ENCODE peak calls at places on chromosomes 7 and 10, in four cellular contexts. One of them, this sample, is unnamed.

GRCh38 chr7:2052657-2053048 is 180.1 kb downstream of the MAD1L1 start:
- DNase-seq in GM12878: no peak
- DNase-seq in K562: no peak
- DNase-seq in A549: no peak
- DNase-seq in this sample: no peak

GRCh38 chr10:77983384-77984341 is 45.7 kb downstream of the POLR3A start:
- DNase-seq in K562: no peak
- DNase-seq in GM12878: no peak
- DNase-seq in A549: no peak
- DNase-seq in this sample: peak

GRCh38 chr10:131880016-131880590 is 20.7 kb upstream of the PPP2R2D start:
- DNase-seq in GM12878: no peak
- DNase-seq in A549: no peak
- DNase-seq in K562: no peak
- DNase-seq in this sample: no peak

GRCh38 chr7:20170626-20171025 is 46.6 kb downstream of the MACC1 start:
- DNase-seq in K562: no peak
- DNase-seq in GM12878: no peak
- DNase-seq in A549: no peak
- DNase-seq in this sample: peak

GRCh38 chr7:116776610-116777289 is 85.6 kb upstream of the CAPZA2 start:
- DNase-seq in K562: no peak
- DNase-seq in GM12878: peak
- DNase-seq in A549: peak
- DNase-seq in this sample: peak

GRCh38 chr7:119999743-120000475 is 273.1 kb upstream of the KCND2 start:
- DNase-seq in GM12878: no peak
- DNase-seq in K562: no peak
- DNase-seq in A549: no peak
- DNase-seq in this sample: peak

GRCh38 chr10:80319725-80320290 is 30.4 kb upstream of the MAT1A start:
- DNase-seq in K562: no peak
- DNase-seq in A549: no peak
- DNase-seq in GM12878: no peak
- DNase-seq in this sample: no peak

GRCh38 chr10:122657734-122658133 is 41.9 kb downstream of the C10orf120 start:
- DNase-seq in K562: no peak
- DNase-seq in GM12878: no peak
- DNase-seq in A549: no peak
- DNase-seq in this sample: no peak

GRCh38 chr10:76281704-76282103 is 850.3 kb downstream of the LRMDA start:
- DNase-seq in GM12878: no peak
- DNase-seq in K562: no peak
- DNase-seq in A549: no peak
- DNase-seq in this sample: no peak

GRCh38 chr10:75062191-75062849 is 49.1 kb upstream of the SAMD8 start:
- DNase-seq in K562: no peak
- DNase-seq in GM12878: no peak
- DNase-seq in A549: no peak
- DNase-seq in this sample: peak

GRCh38 chr10:108523016-108523415 is 1358.5 kb upstream of the SORCS1 start:
- DNase-seq in GM12878: no peak
- DNase-seq in K562: no peak
- DNase-seq in A549: peak
- DNase-seq in this sample: no peak

GRCh38 chr10:59536576-59537014 is 173.1 kb downstream of the SLC16A9 start:
- DNase-seq in A549: no peak
- DNase-seq in K562: no peak
- DNase-seq in GM12878: no peak
- DNase-seq in this sample: peak

DNA sequence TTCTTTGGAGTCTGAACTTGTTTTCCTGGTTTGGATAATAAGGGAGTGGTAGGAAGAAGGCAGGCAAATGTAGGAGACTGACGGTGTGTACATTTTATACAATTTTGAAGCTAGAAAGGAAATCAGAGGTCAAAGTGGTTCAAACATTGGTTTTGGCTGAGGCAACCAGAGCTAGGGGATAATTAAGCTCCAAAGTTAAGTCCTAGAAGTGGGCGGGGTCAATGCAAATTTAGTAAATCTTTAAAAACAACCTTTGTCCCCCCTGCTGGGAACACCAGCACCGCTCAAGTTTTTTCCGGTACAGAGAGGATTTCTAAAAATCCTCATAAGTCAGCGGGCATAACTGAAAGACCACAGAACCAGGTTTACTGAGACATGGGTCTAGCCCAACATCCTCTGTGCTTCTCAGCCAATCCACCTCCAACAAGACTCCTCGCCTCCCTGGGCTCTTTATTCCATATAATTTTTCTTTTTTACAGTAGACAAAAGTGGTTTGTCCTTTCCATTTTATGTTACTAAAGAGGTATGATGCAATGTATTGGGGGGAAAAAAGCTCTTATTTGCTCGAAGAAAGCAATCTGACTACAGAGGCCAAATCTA is 1.7 kb downstream of the GLUD1 start:
- DNase-seq in A549: no peak
- DNase-seq in GM12878: peak
- DNase-seq in K562: no peak
- DNase-seq in this sample: peak
- TF ChIP-seq ELK1 in A549: no peak
- TF ChIP-seq ELK1 in GM12878: no peak
- TF ChIP-seq ELK1 in K562: no peak
- TF ChIP-seq ELK1 in this sample: no peak

GRCh38 chr7:37364871-37365270 is 83.8 kb downstream of the ELMO1 start:
- DNase-seq in A549: no peak
- DNase-seq in GM12878: no peak
- DNase-seq in K562: no peak
- DNase-seq in this sample: no peak
- TF ChIP-seq ELK1 in A549: no peak
- TF ChIP-seq ELK1 in GM12878: no peak
- TF ChIP-seq ELK1 in K562: no peak
- TF ChIP-seq ELK1 in this sample: no peak

GRCh38 chr10:3699896-3700295 is 85.1 kb downstream of the KLF6 start:
- DNase-seq in GM12878: no peak
- DNase-seq in A549: no peak
- DNase-seq in K562: no peak
- DNase-seq in this sample: no peak

GRCh38 chr10:3702569-3702968 is 82.4 kb downstream of the KLF6 start:
- DNase-seq in GM12878: no peak
- DNase-seq in A549: no peak
- DNase-seq in K562: no peak
- DNase-seq in this sample: no peak

GRCh38 chr10:3702056-3702546 is 82.9 kb downstream of the KLF6 start:
- DNase-seq in GM12878: no peak
- DNase-seq in A549: no peak
- DNase-seq in K562: no peak
- DNase-seq in this sample: no peak

GRCh38 chr10:3701490-3701889 is 83.5 kb downstream of the KLF6 start:
- DNase-seq in A549: no peak
- DNase-seq in GM12878: no peak
- DNase-seq in K562: no peak
- DNase-seq in this sample: no peak

GRCh38 chr10:3698312-3698711 is 86.7 kb downstream of the KLF6 start:
- DNase-seq in K562: no peak
- DNase-seq in A549: no peak
- DNase-seq in GM12878: no peak
- DNase-seq in this sample: no peak
- TF ChIP-seq ELK1 in K562: no peak
- TF ChIP-seq ELK1 in A549: no peak
- TF ChIP-seq ELK1 in GM12878: no peak
- TF ChIP-seq ELK1 in this sample: no peak

GRCh38 chr10:43396061-43396927 is 12.7 kb downstream of the HNRNPF start:
- DNase-seq in A549: peak
- DNase-seq in K562: peak
- DNase-seq in GM12878: no peak
- DNase-seq in this sample: peak
- TF ChIP-seq ELK1 in A549: no peak
- TF ChIP-seq ELK1 in K562: no peak
- TF ChIP-seq ELK1 in GM12878: no peak
- TF ChIP-seq ELK1 in this sample: no peak

GRCh38 chr10:43942096-43942885 is 293.6 kb upstream of the ZNF32 start:
- DNase-seq in GM12878: no peak
- DNase-seq in A549: no peak
- DNase-seq in K562: no peak
- DNase-seq in this sample: no peak

GRCh38 chr10:43939939-43940810 is 291.5 kb upstream of the ZNF32 start:
- DNase-seq in K562: no peak
- DNase-seq in A549: no peak
- DNase-seq in GM12878: no peak
- DNase-seq in this sample: peak

GRCh38 chr10:43939389-43939938 is 290.8 kb upstream of the ZNF32 start:
- DNase-seq in K562: no peak
- DNase-seq in GM12878: no peak
- DNase-seq in A549: no peak
- DNase-seq in this sample: no peak

GRCh38 chr10:43943119-43943824 is 294.6 kb upstream of the ZNF32 start:
- DNase-seq in K562: no peak
- DNase-seq in A549: no peak
- DNase-seq in GM12878: no peak
- DNase-seq in this sample: no peak

DNA sequence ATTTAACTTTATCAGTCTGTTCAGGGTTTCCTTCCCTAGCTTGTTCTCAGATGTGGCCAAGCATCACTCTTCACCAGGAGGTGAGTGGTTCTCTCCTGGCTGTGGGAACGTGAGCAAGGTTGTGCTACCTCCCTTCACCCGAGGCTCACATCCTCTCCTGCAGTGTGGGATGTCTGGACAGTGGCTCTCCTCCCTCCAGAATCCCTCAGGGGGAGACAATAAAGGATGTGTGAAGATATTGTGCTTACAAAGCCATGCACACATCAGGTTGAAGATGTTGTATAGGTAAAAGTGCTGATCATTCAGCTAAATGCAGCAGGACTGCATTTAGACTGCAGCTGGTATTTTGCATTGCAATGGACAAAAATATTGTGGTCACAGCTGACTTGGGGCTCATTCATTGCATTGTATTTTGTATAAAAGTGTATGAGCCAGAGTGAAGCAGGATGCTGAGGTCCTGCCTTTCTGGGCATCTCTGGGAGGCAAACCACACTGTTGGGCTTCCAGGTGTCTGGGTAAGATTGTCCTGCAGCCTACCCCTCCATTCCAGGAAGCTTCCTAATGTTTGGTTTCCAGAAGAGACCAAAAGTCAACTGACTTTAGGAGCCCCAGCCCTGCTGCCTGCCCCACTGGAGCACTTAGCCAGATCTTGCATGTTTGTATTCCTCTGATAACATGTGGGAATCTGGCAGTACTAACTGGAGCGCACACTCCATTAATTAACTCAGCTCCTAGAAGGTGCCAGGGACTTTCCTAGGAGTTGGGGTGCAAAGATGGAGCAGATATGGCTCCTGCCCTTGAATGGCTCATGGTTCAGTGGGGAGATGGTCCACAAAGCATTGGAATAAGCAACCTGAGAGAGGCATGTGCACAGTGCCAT is 292.5 kb upstream of the ZNF32 start:
- DNase-seq in K562: no peak
- DNase-seq in GM12878: no peak
- DNase-seq in A549: no peak
- DNase-seq in this sample: no peak
- TF ChIP-seq ELK1 in K562: no peak
- TF ChIP-seq ELK1 in GM12878: no peak
- TF ChIP-seq ELK1 in A549: no peak
- TF ChIP-seq ELK1 in this sample: no peak

GRCh38 chr7:53744361-53744760 is 708.9 kb downstream of the POM121L12 start:
- DNase-seq in A549: no peak
- DNase-seq in GM12878: no peak
- DNase-seq in K562: no peak
- DNase-seq in this sample: no peak
- TF ChIP-seq ELK1 in A549: no peak
- TF ChIP-seq ELK1 in GM12878: no peak
- TF ChIP-seq ELK1 in K562: no peak
- TF ChIP-seq ELK1 in this sample: no peak

DNA sequence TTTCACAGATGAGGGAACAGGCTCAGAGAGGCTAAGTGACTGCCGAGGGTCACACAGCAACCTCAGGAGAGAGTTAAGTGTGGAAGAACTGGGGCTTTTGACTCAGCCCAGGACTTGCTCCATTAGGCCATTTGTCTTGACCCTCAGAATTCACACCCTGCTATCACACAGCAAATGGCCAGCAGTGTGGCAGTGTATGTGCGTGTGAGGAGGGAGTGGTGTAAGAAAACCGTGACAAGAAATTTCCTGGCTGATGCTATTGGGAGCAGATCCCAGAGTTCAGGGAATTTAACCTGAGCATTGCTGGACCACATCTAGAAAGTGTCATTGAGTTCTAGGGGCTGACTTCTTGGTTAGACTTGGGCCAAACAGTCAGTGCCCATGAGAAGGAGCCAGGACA is 18.4 kb downstream of the VWA2 start:
- DNase-seq in A549: no peak
- DNase-seq in GM12878: no peak
- DNase-seq in K562: no peak
- DNase-seq in this sample: no peak
- TF ChIP-seq ELK1 in A549: no peak
- TF ChIP-seq ELK1 in GM12878: no peak
- TF ChIP-seq ELK1 in K562: no peak
- TF ChIP-seq ELK1 in this sample: no peak

GRCh38 chr7:143299346-143299745 is 11.2 kb downstream of the CASP2 start:
- DNase-seq in GM12878: no peak
- DNase-seq in A549: no peak
- DNase-seq in K562: no peak
- DNase-seq in this sample: peak
- TF ChIP-seq ELK1 in GM12878: no peak
- TF ChIP-seq ELK1 in A549: no peak
- TF ChIP-seq ELK1 in K562: no peak
- TF ChIP-seq ELK1 in this sample: no peak